ENCODE peak calls at places on chromosomes 4 and X, in six cellular contexts. One of them, this sample, is unnamed.

GRCh38 chr4:184280591-184281071 is 63.0 kb upstream of the ENPP6 start:
- DNase-seq in EL: no peak
- DNase-seq in GDM1: no peak
- DNase-seq in astrocyte of the spinal cord: no peak
- DNase-seq in sciatic nerve: no peak
- DNase-seq in left colon: no peak
- DNase-seq in this sample: no peak

GRCh38 chr4:7535619-7536018 is 100.9 kb upstream of the PSAPL1 start:
- DNase-seq in GDM1: no peak
- DNase-seq in left colon: no peak
- DNase-seq in EL: no peak
- DNase-seq in astrocyte of the spinal cord: no peak
- DNase-seq in sciatic nerve: no peak
- DNase-seq in this sample: no peak

GRCh38 chr4:169295822-169296221 is 25.1 kb upstream of the SH3RF1 start:
- DNase-seq in astrocyte of the spinal cord: no peak
- DNase-seq in GDM1: no peak
- DNase-seq in EL: no peak
- DNase-seq in sciatic nerve: no peak
- DNase-seq in left colon: no peak
- DNase-seq in this sample: no peak

GRCh38 chr4:21655100-21655499 is 293.5 kb downstream of the KCNIP4 start:
- DNase-seq in sciatic nerve: no peak
- DNase-seq in left colon: no peak
- DNase-seq in astrocyte of the spinal cord: no peak
- DNase-seq in EL: no peak
- DNase-seq in GDM1: no peak
- DNase-seq in this sample: no peak

GRCh38 chrX:10089378-10089795 is 67.4 kb upstream of the CLCN4 start:
- DNase-seq in astrocyte of the spinal cord: no peak
- DNase-seq in sciatic nerve: no peak
- DNase-seq in GDM1: no peak
- DNase-seq in left colon: no peak
- DNase-seq in EL: peak
- DNase-seq in this sample: peak

GRCh38 chr4:3516061-3516835 is 16.0 kb downstream of the LRPAP1 start:
- DNase-seq in EL: no peak
- DNase-seq in astrocyte of the spinal cord: no peak
- DNase-seq in sciatic nerve: no peak
- DNase-seq in left colon: no peak
- DNase-seq in GDM1: no peak
- DNase-seq in this sample: no peak

GRCh38 chrX:56804867-56805266 is 75.8 kb downstream of the NBDY start:
- DNase-seq in sciatic nerve: no peak
- DNase-seq in astrocyte of the spinal cord: no peak
- DNase-seq in left colon: no peak
- DNase-seq in EL: no peak
- DNase-seq in GDM1: no peak
- DNase-seq in this sample: no peak

GRCh38 chr4:41124916-41125548 is 89.3 kb downstream of the APBB2 start:
- DNase-seq in astrocyte of the spinal cord: peak
- DNase-seq in GDM1: no peak
- DNase-seq in EL: peak
- DNase-seq in left colon: no peak
- DNase-seq in sciatic nerve: no peak
- DNase-seq in this sample: peak

GRCh38 chrX:3788494-3789233 is 75.2 kb upstream of the PRKX start:
- DNase-seq in EL: no peak
- DNase-seq in astrocyte of the spinal cord: no peak
- DNase-seq in sciatic nerve: no peak
- DNase-seq in GDM1: no peak
- DNase-seq in left colon: no peak
- DNase-seq in this sample: no peak

GRCh38 chr4:183098723-183099536 is at the start of gene WWC2:
- DNase-seq in left colon: peak
- DNase-seq in EL: peak
- DNase-seq in GDM1: peak
- DNase-seq in sciatic nerve: peak
- DNase-seq in astrocyte of the spinal cord: peak
- DNase-seq in this sample: peak